ENCODE peak calls at places on chromosomes 1 and 21, in nine cellular contexts. One of them, this sample, is unnamed.

GRCh38 chr1:216824511-216824910 is 101.3 kb upstream of the ESRRG start:
- DNase-seq in lower leg skin: no peak
- DNase-seq in heart left ventricle: no peak
- DNase-seq in IMR-90: peak
- DNase-seq in spleen: no peak
- DNase-seq in ovary: no peak
- DNase-seq in thyroid gland: no peak
- DNase-seq in K562: no peak
- DNase-seq in sigmoid colon: no peak
- DNase-seq in this sample: no peak

GRCh38 chr1:226912587-226913176 is 27.4 kb upstream of the COQ8A start:
- DNase-seq in lower leg skin: no peak
- DNase-seq in heart left ventricle: peak
- DNase-seq in IMR-90: peak
- DNase-seq in spleen: peak
- DNase-seq in ovary: peak
- DNase-seq in thyroid gland: peak
- DNase-seq in K562: peak
- DNase-seq in sigmoid colon: peak
- DNase-seq in this sample: peak

GRCh38 chr1:168443899-168444298 is 99.9 kb downstream of the XCL2 start:
- DNase-seq in lower leg skin: no peak
- DNase-seq in heart left ventricle: no peak
- DNase-seq in IMR-90: no peak
- DNase-seq in spleen: no peak
- DNase-seq in ovary: no peak
- DNase-seq in thyroid gland: no peak
- DNase-seq in K562: no peak
- DNase-seq in sigmoid colon: no peak
- DNase-seq in this sample: no peak

GRCh38 chr1:46133946-46134345 is 1.5 kb upstream of the PIK3R3 start:
- DNase-seq in lower leg skin: no peak
- DNase-seq in heart left ventricle: peak
- DNase-seq in IMR-90: no peak
- DNase-seq in spleen: no peak
- DNase-seq in ovary: no peak
- DNase-seq in thyroid gland: no peak
- DNase-seq in K562: no peak
- DNase-seq in sigmoid colon: no peak
- DNase-seq in this sample: no peak

GRCh38 chr1:201480231-201481003 is 11.4 kb upstream of the PHLDA3 start:
- DNase-seq in lower leg skin: peak
- DNase-seq in heart left ventricle: peak
- DNase-seq in IMR-90: no peak
- DNase-seq in spleen: peak
- DNase-seq in ovary: peak
- DNase-seq in thyroid gland: peak
- DNase-seq in K562: peak
- DNase-seq in sigmoid colon: peak
- DNase-seq in this sample: peak

GRCh38 chr1:157233131-157233530 is 94.9 kb upstream of the ETV3 start:
- DNase-seq in lower leg skin: no peak
- DNase-seq in heart left ventricle: no peak
- DNase-seq in IMR-90: no peak
- DNase-seq in spleen: no peak
- DNase-seq in ovary: no peak
- DNase-seq in thyroid gland: no peak
- DNase-seq in K562: no peak
- DNase-seq in sigmoid colon: no peak
- DNase-seq in this sample: no peak

GRCh38 chr1:212186427-212187207 is 98.6 kb upstream of the PPP2R5A start:
- DNase-seq in lower leg skin: no peak
- DNase-seq in heart left ventricle: no peak
- DNase-seq in IMR-90: no peak
- DNase-seq in spleen: no peak
- DNase-seq in ovary: no peak
- DNase-seq in thyroid gland: no peak
- DNase-seq in K562: no peak
- DNase-seq in sigmoid colon: no peak
- DNase-seq in this sample: no peak

GRCh38 chr1:8815582-8816285 is 1.7 kb downstream of the RERE start:
- DNase-seq in lower leg skin: peak
- DNase-seq in heart left ventricle: no peak
- DNase-seq in IMR-90: no peak
- DNase-seq in spleen: no peak
- DNase-seq in ovary: no peak
- DNase-seq in thyroid gland: no peak
- DNase-seq in K562: peak
- DNase-seq in sigmoid colon: no peak
- DNase-seq in this sample: peak

GRCh38 chr21:46562472-46562871 is 42.4 kb downstream of the S100B start:
- DNase-seq in lower leg skin: peak
- DNase-seq in heart left ventricle: no peak
- DNase-seq in IMR-90: no peak
- DNase-seq in spleen: no peak
- DNase-seq in ovary: no peak
- DNase-seq in thyroid gland: no peak
- DNase-seq in K562: no peak
- DNase-seq in sigmoid colon: no peak
- DNase-seq in this sample: no peak

GRCh38 chr1:42845866-42846256 is 552 bp upstream of the ZNF691 start:
- DNase-seq in lower leg skin: no peak
- DNase-seq in heart left ventricle: no peak
- DNase-seq in IMR-90: no peak
- DNase-seq in spleen: no peak
- DNase-seq in ovary: no peak
- DNase-seq in thyroid gland: no peak
- DNase-seq in K562: no peak
- DNase-seq in sigmoid colon: no peak
- DNase-seq in this sample: no peak

GRCh38 chr1:48182441-48182840 is 40.1 kb upstream of the SLC5A9 start:
- DNase-seq in lower leg skin: no peak
- DNase-seq in heart left ventricle: no peak
- DNase-seq in IMR-90: no peak
- DNase-seq in spleen: no peak
- DNase-seq in ovary: no peak
- DNase-seq in thyroid gland: peak
- DNase-seq in K562: no peak
- DNase-seq in sigmoid colon: no peak
- DNase-seq in this sample: no peak

GRCh38 chr1:181284978-181285377 is 196.5 kb downstream of the IER5 start:
- DNase-seq in lower leg skin: no peak
- DNase-seq in heart left ventricle: no peak
- DNase-seq in IMR-90: no peak
- DNase-seq in spleen: no peak
- DNase-seq in ovary: no peak
- DNase-seq in thyroid gland: no peak
- DNase-seq in K562: no peak
- DNase-seq in sigmoid colon: no peak
- DNase-seq in this sample: no peak

GRCh38 chr21:44930543-44930981 is 9.3 kb upstream of the SLX9 start:
- DNase-seq in lower leg skin: no peak
- DNase-seq in heart left ventricle: no peak
- DNase-seq in IMR-90: no peak
- DNase-seq in spleen: peak
- DNase-seq in ovary: no peak
- DNase-seq in thyroid gland: peak
- DNase-seq in K562: no peak
- DNase-seq in sigmoid colon: no peak
- DNase-seq in this sample: no peak

GRCh38 chr1:14259191-14259757 is 339.2 kb upstream of the KAZN start:
- DNase-seq in lower leg skin: peak
- DNase-seq in heart left ventricle: peak
- DNase-seq in IMR-90: no peak
- DNase-seq in spleen: no peak
- DNase-seq in ovary: peak
- DNase-seq in thyroid gland: peak
- DNase-seq in K562: no peak
- DNase-seq in sigmoid colon: peak
- DNase-seq in this sample: no peak

GRCh38 chr1:203425668-203425999 is 50.0 kb upstream of the PRELP start:
- DNase-seq in lower leg skin: peak
- DNase-seq in heart left ventricle: no peak
- DNase-seq in IMR-90: peak
- DNase-seq in spleen: no peak
- DNase-seq in ovary: no peak
- DNase-seq in thyroid gland: no peak
- DNase-seq in K562: no peak
- DNase-seq in sigmoid colon: no peak
- DNase-seq in this sample: no peak

GRCh38 chr1:203427451-203427850 is 48.2 kb upstream of the PRELP start:
- DNase-seq in lower leg skin: peak
- DNase-seq in heart left ventricle: no peak
- DNase-seq in IMR-90: no peak
- DNase-seq in spleen: no peak
- DNase-seq in ovary: no peak
- DNase-seq in thyroid gland: no peak
- DNase-seq in K562: no peak
- DNase-seq in sigmoid colon: no peak
- DNase-seq in this sample: no peak

GRCh38 chr1:203426349-203426748 is 49.3 kb upstream of the PRELP start:
- DNase-seq in lower leg skin: peak
- DNase-seq in heart left ventricle: no peak
- DNase-seq in IMR-90: no peak
- DNase-seq in spleen: no peak
- DNase-seq in ovary: no peak
- DNase-seq in thyroid gland: no peak
- DNase-seq in K562: no peak
- DNase-seq in sigmoid colon: no peak
- DNase-seq in this sample: no peak

GRCh38 chr1:203426870-203427269 is 48.7 kb upstream of the PRELP start:
- DNase-seq in lower leg skin: peak
- DNase-seq in heart left ventricle: no peak
- DNase-seq in IMR-90: no peak
- DNase-seq in spleen: no peak
- DNase-seq in ovary: no peak
- DNase-seq in thyroid gland: no peak
- DNase-seq in K562: no peak
- DNase-seq in sigmoid colon: no peak
- DNase-seq in this sample: no peak

GRCh38 chr1:203428981-203429599 is 46.5 kb upstream of the PRELP start:
- DNase-seq in lower leg skin: peak
- DNase-seq in heart left ventricle: no peak
- DNase-seq in IMR-90: no peak
- DNase-seq in spleen: no peak
- DNase-seq in ovary: no peak
- DNase-seq in thyroid gland: peak
- DNase-seq in K562: no peak
- DNase-seq in sigmoid colon: no peak
- DNase-seq in this sample: no peak
- TF ChIP-seq POLR2A in lower leg skin: no peak
- TF ChIP-seq POLR2A in heart left ventricle: no peak
- TF ChIP-seq POLR2A in IMR-90: no peak
- TF ChIP-seq POLR2A in spleen: no peak
- TF ChIP-seq POLR2A in ovary: no peak
- TF ChIP-seq POLR2A in thyroid gland: no peak
- TF ChIP-seq POLR2A in K562: no peak
- TF ChIP-seq POLR2A in sigmoid colon: no peak
- TF ChIP-seq POLR2A in this sample: no peak

DNA sequence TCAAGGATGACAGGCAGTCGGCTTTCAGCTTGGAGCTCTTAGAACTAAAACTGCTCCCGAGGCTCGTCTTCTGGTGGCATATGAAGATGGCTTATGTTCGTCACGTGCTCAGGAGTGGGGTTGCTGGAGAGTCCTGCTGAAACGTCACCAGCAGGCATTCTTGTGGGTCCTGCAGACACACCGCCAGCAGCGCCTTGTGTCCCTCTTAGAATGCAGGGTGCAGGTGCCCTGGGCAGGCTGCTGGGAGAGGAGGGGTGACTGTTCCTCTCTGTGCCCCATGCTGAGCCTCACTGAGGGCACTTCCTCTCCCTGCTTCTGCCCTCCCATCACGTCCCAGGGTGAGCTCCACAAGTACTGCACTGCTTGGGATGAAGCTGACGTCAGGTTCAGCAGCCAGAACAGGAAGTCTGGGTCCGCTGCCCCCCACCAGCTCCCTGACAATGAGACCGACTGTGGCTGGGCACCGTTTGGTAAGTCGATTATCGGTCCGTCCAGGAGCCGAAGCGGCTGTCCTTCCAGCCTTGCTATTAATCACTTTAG is 20.8 kb downstream of the SLC37A1 start:
- DNase-seq in lower leg skin: peak
- DNase-seq in heart left ventricle: peak
- DNase-seq in IMR-90: no peak
- DNase-seq in spleen: no peak
- DNase-seq in ovary: no peak
- DNase-seq in thyroid gland: no peak
- DNase-seq in K562: no peak
- DNase-seq in sigmoid colon: peak
- DNase-seq in this sample: no peak
- TF ChIP-seq POLR2A in lower leg skin: no peak
- TF ChIP-seq POLR2A in heart left ventricle: no peak
- TF ChIP-seq POLR2A in IMR-90: no peak
- TF ChIP-seq POLR2A in spleen: no peak
- TF ChIP-seq POLR2A in ovary: no peak
- TF ChIP-seq POLR2A in thyroid gland: no peak
- TF ChIP-seq POLR2A in K562: no peak
- TF ChIP-seq POLR2A in sigmoid colon: no peak
- TF ChIP-seq POLR2A in this sample: no peak

GRCh38 chr1:12615916-12616708 is 1.9 kb downstream of the DHRS3 start:
- DNase-seq in lower leg skin: peak
- DNase-seq in heart left ventricle: peak
- DNase-seq in IMR-90: peak
- DNase-seq in spleen: peak
- DNase-seq in ovary: peak
- DNase-seq in thyroid gland: peak
- DNase-seq in K562: peak
- DNase-seq in sigmoid colon: peak
- DNase-seq in this sample: peak
- TF ChIP-seq POLR2A in lower leg skin: no peak
- TF ChIP-seq POLR2A in heart left ventricle: no peak
- TF ChIP-seq POLR2A in IMR-90: peak
- TF ChIP-seq POLR2A in spleen: no peak
- TF ChIP-seq POLR2A in ovary: no peak
- TF ChIP-seq POLR2A in thyroid gland: no peak
- TF ChIP-seq POLR2A in K562: no peak
- TF ChIP-seq POLR2A in sigmoid colon: no peak
- TF ChIP-seq POLR2A in this sample: no peak

DNA sequence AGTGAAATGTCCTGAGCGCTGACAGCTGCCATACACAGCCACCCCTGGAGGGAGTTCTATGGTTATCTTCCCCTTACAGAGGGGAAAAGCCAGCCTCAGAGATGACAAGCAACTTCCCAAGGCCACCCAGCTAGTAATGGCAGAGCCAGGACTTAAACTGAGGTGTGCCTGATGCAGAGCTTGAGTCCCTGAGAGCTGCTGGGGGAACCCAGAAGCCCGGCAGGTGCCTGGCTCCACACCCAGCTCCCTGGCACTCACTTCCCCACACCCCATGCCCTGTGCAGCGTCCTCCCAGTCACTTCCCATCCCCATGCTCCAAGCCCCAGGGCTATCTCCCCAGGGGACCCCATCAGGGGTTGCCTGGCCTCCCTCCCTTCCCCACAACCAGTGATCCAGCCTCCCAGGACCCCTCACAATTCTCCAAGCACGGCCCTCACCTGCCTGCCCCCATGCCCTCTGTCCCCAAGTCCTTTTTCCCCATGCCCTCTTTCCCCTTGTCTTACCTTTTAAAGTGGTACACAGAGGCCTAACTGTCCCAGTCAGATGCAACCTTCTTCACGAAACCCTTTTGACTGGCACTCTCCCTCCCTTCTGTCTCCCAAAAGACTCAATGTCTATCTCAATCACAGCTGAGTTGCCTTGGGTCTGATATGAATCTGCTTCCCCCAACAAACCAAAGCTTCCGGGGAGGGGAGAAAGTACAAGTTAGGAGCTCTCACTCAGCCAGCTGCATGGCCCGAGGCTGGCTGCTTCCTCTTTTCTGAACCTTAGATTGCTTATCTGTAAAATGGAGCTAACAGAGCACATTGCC is 39.8 kb upstream of the LRP8 start:
- DNase-seq in lower leg skin: peak
- DNase-seq in heart left ventricle: no peak
- DNase-seq in IMR-90: no peak
- DNase-seq in spleen: peak
- DNase-seq in ovary: no peak
- DNase-seq in thyroid gland: no peak
- DNase-seq in K562: peak
- DNase-seq in sigmoid colon: no peak
- DNase-seq in this sample: no peak
- TF ChIP-seq POLR2A in lower leg skin: no peak
- TF ChIP-seq POLR2A in heart left ventricle: no peak
- TF ChIP-seq POLR2A in IMR-90: no peak
- TF ChIP-seq POLR2A in spleen: no peak
- TF ChIP-seq POLR2A in ovary: no peak
- TF ChIP-seq POLR2A in thyroid gland: no peak
- TF ChIP-seq POLR2A in K562: no peak
- TF ChIP-seq POLR2A in sigmoid colon: no peak
- TF ChIP-seq POLR2A in this sample: no peak